ENCODE peak calls at places on chromosomes 5 and 9, in four cellular contexts. D is AG09309, W is foreskin fibroblast, C is fibroblast of lung. G is an unnamed sample.

GRCh38 chr9:38196721-38197120 is 127.7 kb upstream of the SHB start:
- DNase-seq in C (no peak), D (no peak), W (no peak), G (no peak)

GRCh38 chr5:10157085-10157669 is 92.5 kb downstream of the ATPSCKMT start:
- DNase-seq in D (no peak), W (no peak), C (no peak), G (no peak)

GRCh38 chr9:93911871-93912554 is 43.1 kb downstream of the BARX1 start:
- DNase-seq in W (no peak), C (no peak), D (no peak), G (no peak)

GRCh38 chr5:73625905-73626811 is at the start of gene ARHGEF28:
- DNase-seq in W (peak), D (no peak), C (peak), G (no peak)

GRCh38 chr5:119521232-119521631 is 68.9 kb downstream of the HSD17B4 start:
- DNase-seq in W (no peak), C (no peak), D (no peak), G (no peak)

GRCh38 chr9:114906922-114907571 is 23.3 kb downstream of the TNFSF8 start:
- DNase-seq in C (peak), W (peak), D (no peak), G (no peak)

GRCh38 chr5:123422433-123423277 is 548 bp downstream of the CEP120 start:
- DNase-seq in W (no peak), C (peak), D (no peak), G (no peak)

GRCh38 chr5:15995206-15996052 is 184.2 kb downstream of the MARCHF11 start:
- DNase-seq in D (peak), W (peak), C (peak), G (peak)

GRCh38 chr9:137409515-137409914 is 13.4 kb downstream of the EXD3 start:
- DNase-seq in C (no peak), D (no peak), W (no peak), G (no peak)

GRCh38 chr5:77751328-77752023 is 24.7 kb downstream of the TBCA start:
- DNase-seq in D (no peak), W (no peak), C (no peak), G (no peak)

GRCh38 chr5:96968614-96969013 is 32.7 kb downstream of the LNPEP start:
- DNase-seq in C (no peak), W (no peak), D (no peak), G (peak)

GRCh38 chr9:121902483-121903135 is 190.5 kb downstream of the TTLL11 start:
- DNase-seq in D (peak), C (peak), W (peak), G (peak)

GRCh38 chr5:177472460-177473441 is 683 bp downstream of the DBN1 start:
- DNase-seq in C (peak), D (no peak), W (no peak), G (no peak)

GRCh38 chr5:24633705-24634325 is 11.0 kb downstream of the CDH10 start:
- DNase-seq in C (peak), W (peak), D (no peak), G (peak)

GRCh38 chr5:131441184-131441583 is 177.3 kb downstream of the CDC42SE2 start:
- DNase-seq in C (no peak), W (no peak), D (no peak), G (no peak)

GRCh38 chr5:10601246-10602030 is 37.6 kb downstream of the ANKRD33B start:
- DNase-seq in D (peak), W (peak), C (peak), G (peak)

GRCh38 chr5:34977934-34978616 is 48.7 kb downstream of the DNAJC21 start:
- DNase-seq in C (no peak), D (no peak), W (no peak), G (no peak)

GRCh38 chr9:121138973-121139372 is 62.7 kb downstream of the RAB14 start:
- DNase-seq in D (peak), C (peak), W (no peak), G (no peak)

GRCh38 chr5:159504857-159505304 is 174.6 kb upstream of the IL12B start:
- DNase-seq in D (peak), W (peak), C (peak), G (no peak)

GRCh38 chr5:21685536-21685935 is 1167.6 kb downstream of the CDH12 start:
- DNase-seq in C (peak), D (no peak), W (no peak), G (no peak)

GRCh38 chr5:2300421-2300820 is 417.7 kb upstream of the IRX4 start:
- DNase-seq in D (no peak), C (no peak), W (no peak), G (no peak)

GRCh38 chr9:113888361-113888760 is 12.3 kb downstream of the ZNF618 start:
- DNase-seq in D (no peak), C (peak), W (no peak), G (no peak)

GRCh38 chr5:87081511-87082372 is 185.9 kb upstream of the RASA1 start:
- DNase-seq in C (no peak), W (no peak), D (no peak), G (no peak)

GRCh38 chr9:92608221-92609141 is 61.5 kb downstream of the IPPK start:
- DNase-seq in W (no peak), C (peak), D (no peak), G (no peak)

GRCh38 chr5:39080597-39081204 is 6.5 kb upstream of the RICTOR start:
- DNase-seq in D (peak), C (peak), W (peak), G (no peak)

GRCh38 chr5:170524576-170524975 is 20.8 kb downstream of the KCNIP1 start:
- DNase-seq in W (no peak), C (no peak), D (no peak), G (no peak)

GRCh38 chr5:170520319-170520718 is 16.5 kb downstream of the KCNIP1 start:
- DNase-seq in W (no peak), C (no peak), D (no peak), G (no peak)

GRCh38 chr5:170523830-170524229 is 20.0 kb downstream of the KCNIP1 start:
- DNase-seq in C (no peak), W (no peak), D (no peak), G (no peak)

GRCh38 chr5:170523129-170523497 is 19.3 kb downstream of the KCNIP1 start:
- DNase-seq in D (no peak), C (peak), W (no peak), G (no peak)

GRCh38 chr5:170522211-170523128 is 18.6 kb downstream of the KCNIP1 start:
- DNase-seq in C (peak), D (peak), W (peak), G (no peak)
- H3K4me3 ChIP-seq in C (no peak), D (no peak), W (no peak), G (no peak)

GRCh38 chr5:149063901-149064478 is 1.1 kb upstream of the SH3TC2 start:
- DNase-seq in D (no peak), W (no peak), C (no peak), G (no peak)
- H3K4me3 ChIP-seq in D (no peak), W (no peak), C (no peak), G (no peak)

DNA sequence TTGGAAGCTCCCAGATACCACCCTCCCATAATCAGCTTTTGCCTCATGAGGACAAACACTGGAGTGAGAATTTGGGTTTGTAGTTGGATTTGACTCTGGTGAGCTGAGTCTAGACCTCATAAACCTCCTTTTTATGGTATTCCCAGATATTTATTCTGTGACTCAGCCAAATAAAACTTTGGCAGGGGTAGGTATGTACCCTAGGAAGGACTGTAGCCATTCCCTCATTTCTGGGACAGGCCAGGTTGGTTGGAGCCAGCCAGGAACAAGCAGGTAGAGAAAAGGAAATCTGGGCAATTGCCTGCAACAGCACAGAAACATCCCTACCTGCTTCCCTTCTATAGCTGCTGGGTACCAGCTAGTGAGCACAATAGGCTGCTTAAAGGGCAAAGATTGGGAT is 19.4 kb downstream of the ENHO start:
- DNase-seq in W (no peak), D (no peak), C (no peak), G (no peak)
- H3K4me3 ChIP-seq in W (no peak), D (no peak), C (no peak), G (no peak)

GRCh38 chr5:72307573-72307967 is 12.5 kb downstream of the MRPS27 start:
- DNase-seq in W (no peak), C (peak), D (no peak), G (no peak)
- H3K4me3 ChIP-seq in W (peak), C (peak), D (peak), G (peak)

DNA sequence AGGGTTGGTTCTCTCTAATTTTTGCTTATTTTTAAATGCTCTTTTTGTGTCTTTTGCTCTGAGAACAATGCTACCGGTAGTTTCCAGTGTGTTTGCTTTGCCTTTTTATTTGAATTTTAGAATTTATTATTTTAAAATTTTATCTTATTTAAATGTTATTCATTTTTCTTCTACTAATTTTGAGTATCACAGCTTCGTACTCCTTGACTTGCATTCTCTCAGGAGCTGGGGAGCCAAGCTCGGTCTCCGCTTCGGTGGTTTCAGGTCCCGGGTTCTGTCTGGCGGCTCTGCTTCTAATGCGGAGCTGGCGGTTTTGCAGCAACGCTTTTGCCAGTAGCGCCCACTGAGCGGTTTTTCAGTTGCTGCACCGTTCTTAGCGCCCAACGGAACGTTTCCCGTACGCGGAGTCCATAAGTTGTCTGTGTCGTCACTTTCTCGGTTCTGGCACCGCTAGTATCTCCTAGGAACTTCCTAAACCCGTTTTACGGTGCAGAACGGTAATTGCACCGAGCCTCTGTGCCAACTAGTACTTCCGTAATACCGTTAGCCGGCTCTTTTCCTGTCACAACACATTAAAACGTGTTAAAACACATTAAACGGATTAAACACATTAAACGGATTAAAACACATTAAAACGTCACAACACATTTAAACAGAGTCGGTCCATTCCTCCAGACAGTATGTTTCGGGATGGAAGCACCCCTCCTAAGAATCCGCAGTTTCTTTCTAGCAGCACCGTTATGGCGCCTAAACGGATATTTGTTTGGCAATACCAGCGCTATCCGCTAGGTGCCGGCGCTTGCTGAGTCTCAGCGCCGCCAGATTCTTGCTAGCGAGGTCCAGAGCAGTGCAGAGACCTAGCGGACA is 45.6 kb downstream of the ANXA2R start:
- DNase-seq in D (peak), C (peak), W (peak), G (peak)
- H3K4me3 ChIP-seq in D (peak), C (peak), W (peak), G (peak)

DNA sequence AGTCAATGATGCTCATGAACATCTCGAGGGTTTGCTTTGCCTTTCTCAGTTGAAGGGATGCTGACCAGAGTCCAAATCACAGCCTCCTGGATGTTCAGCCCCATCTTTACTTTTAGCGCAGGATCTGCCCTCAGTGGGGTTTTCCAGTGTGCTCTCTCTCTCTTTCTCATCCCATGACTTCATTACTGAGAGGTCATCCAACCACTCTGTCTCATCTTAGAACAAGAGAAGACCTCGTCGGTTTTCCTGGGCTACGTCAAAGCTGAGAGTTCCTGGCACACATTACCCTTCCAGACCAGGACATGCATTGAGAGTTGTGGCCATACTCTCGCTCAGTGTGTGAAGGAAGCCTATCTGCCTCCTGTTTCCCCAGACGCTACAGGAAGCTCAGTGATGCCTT is 47.3 kb downstream of the C9orf152 start:
- DNase-seq in W (no peak), C (no peak), D (no peak), G (no peak)
- H3K4me3 ChIP-seq in W (no peak), C (no peak), D (no peak), G (no peak)

DNA sequence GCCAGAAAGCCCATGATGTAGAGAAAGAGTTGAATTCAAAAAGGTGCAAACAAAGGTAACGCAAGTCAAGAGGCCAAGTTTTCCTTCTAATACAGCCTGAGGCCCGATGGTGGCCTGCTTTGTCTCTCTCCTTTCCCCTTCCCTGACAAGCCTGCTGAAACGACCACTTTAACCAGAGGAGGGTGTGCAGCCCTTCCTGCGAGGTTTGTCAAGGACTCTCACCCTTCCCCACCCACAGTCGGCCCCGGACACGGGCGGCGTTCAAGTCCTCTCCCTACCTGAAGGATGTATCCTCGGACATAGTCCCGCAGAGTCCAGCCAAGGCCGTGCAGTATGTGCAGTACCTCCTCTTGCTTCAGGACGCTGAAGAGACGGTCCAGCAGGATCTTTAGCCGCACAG is 318.2 kb downstream of the BNC2 start:
- DNase-seq in C (no peak), D (no peak), W (no peak), G (no peak)
- H3K4me3 ChIP-seq in C (no peak), D (no peak), W (no peak), G (no peak)

GRCh38 chr9:135419106-135419505 is 60.5 kb upstream of the PPP1R26 start:
- DNase-seq in C (no peak), D (no peak), W (no peak), G (no peak)
- H3K4me3 ChIP-seq in C (no peak), D (no peak), W (no peak), G (no peak)

G was measured in HFF-Myc.